ENCODE peak calls at places on chromosomes 7 and 10, in nine cellular contexts. L is body of pancreas, T is A549, A is activated B cell treated with CpG ODN at 0.5 μM for 24 hours, O is thoracic aorta, Z is AG09309, W is astrocyte of the spinal cord, R is endothelial cell of umbilical vein, Y is tibial nerve. B is an unnamed sample.
A peak's percentile ranks its signal among the peaks of the same experiment; 100 is the strongest.

GRCh38 chr10:43254881-43255643 is 11.8 kb downstream of the RASGEF1A start:
- DNase-seq in L (no peak), T (no peak), A (no peak), O (no peak), Z (no peak), W (no peak), R (no peak), Y (no peak), B (no peak)

GRCh38 chr7:98879989-98880337 is 1.6 kb downstream of the TRRAP start:
- DNase-seq in L (no peak), T (no peak), A (no peak), O (no peak), Z (no peak), W (no peak), R (no peak), Y (no peak), B (no peak)

GRCh38 chr7:120273476-120273975 is 551 bp downstream of the KCND2 start:
- DNase-seq in L (peak; percentile 22), T (no peak), A (no peak), O (no peak), Z (no peak), W (peak; percentile 16), R (peak; percentile 7), Y (no peak), B (peak; percentile 7)

GRCh38 chr10:30366351-30366750 is 17.3 kb upstream of the MTPAP start:
- DNase-seq in L (no peak), T (no peak), A (no peak), O (no peak), Z (no peak), W (no peak), R (no peak), Y (no peak), B (no peak)

GRCh38 chr10:4130685-4131084 is 345.7 kb upstream of the KLF6 start:
- DNase-seq in L (peak; percentile 28), T (no peak), A (no peak), O (no peak), Z (no peak), W (no peak), R (peak; percentile 75), Y (peak; percentile 25), B (peak; percentile 56)

GRCh38 chr10:47241256-47241655 is 58.7 kb upstream of the GDF10 start:
- DNase-seq in L (no peak), T (no peak), A (no peak), O (no peak), Z (no peak), W (no peak), R (no peak), Y (no peak), B (no peak)

GRCh38 chr7:64888561-64888900 is 14.5 kb upstream of the ZNF273 start:
- DNase-seq in L (no peak), T (no peak), A (no peak), O (no peak), Z (no peak), W (no peak), R (no peak), Y (no peak), B (no peak)

GRCh38 chr7:74101061-74101681 is 17.6 kb downstream of the LIMK1 start:
- DNase-seq in L (no peak), T (no peak), A (peak; percentile 60), O (no peak), Z (no peak), W (no peak), R (no peak), Y (no peak), B (no peak)

GRCh38 chr7:33853361-33854062 is 51.8 kb upstream of the BMPER start:
- DNase-seq in L (no peak), T (no peak), A (no peak), O (no peak), Z (peak; percentile 66), W (peak; percentile 89), R (no peak), Y (no peak), B (no peak)

GRCh38 chr7:107506683-107507339 is 37.0 kb downstream of the GPR22 start:
- DNase-seq in L (peak; percentile 79), T (no peak), A (no peak), O (no peak), Z (no peak), W (peak; percentile 5), R (peak; percentile 58), Y (peak; percentile 7), B (no peak)

GRCh38 chr7:106065560-106066500 is 46.3 kb downstream of the SYPL1 start:
- DNase-seq in L (no peak), T (no peak), A (no peak), O (no peak), Z (no peak), W (peak; percentile 44), R (no peak), Y (no peak), B (no peak)

GRCh38 chr7:136868496-136869005 is at the start of gene CHRM2:
- DNase-seq in L (no peak), T (no peak), A (no peak), O (no peak), Z (peak; percentile 29), W (peak; percentile 62), R (no peak), Y (no peak), B (peak; percentile 45)

GRCh38 chr7:132394283-132395003 is 181.8 kb downstream of the PLXNA4 start:
- DNase-seq in L (no peak), T (no peak), A (no peak), O (no peak), Z (no peak), W (no peak), R (no peak), Y (no peak), B (no peak)

GRCh38 chr10:51301644-51302043 is 227.4 kb downstream of the PRKG1 start:
- DNase-seq in L (no peak), T (no peak), A (no peak), O (no peak), Z (no peak), W (peak; percentile 5), R (peak; percentile 4), Y (no peak), B (no peak)

GRCh38 chr10:43585046-43585445 is 10.6 kb upstream of the ZNF239 start:
- DNase-seq in L (no peak), T (no peak), A (no peak), O (no peak), Z (no peak), W (no peak), R (no peak), Y (no peak), B (no peak)

GRCh38 chr7:143499246-143499645 is 21.6 kb downstream of the TAS2R41 start:
- DNase-seq in L (peak; percentile 23), T (no peak), A (no peak), O (no peak), Z (no peak), W (no peak), R (peak; percentile 97), Y (no peak), B (peak; percentile 53)
- TF ChIP-seq CTCF in L (no peak), T (no peak), A (no peak), O (no peak), Z (no peak), W (no peak), R (no peak), Y (no peak), B (no peak)

GRCh38 chr7:16420649-16421332 is 547 bp downstream of the CRPPA start:
- DNase-seq in L (peak; percentile 93), T (peak; percentile 76), A (peak; percentile 73), O (no peak), Z (peak; percentile 59), W (peak; percentile 89), R (peak; percentile 92), Y (peak; percentile 77), B (peak; percentile 82)
- TF ChIP-seq CTCF in L (peak; percentile 42), T (peak; percentile 10), A (no peak), O (peak; percentile 52), Z (peak; percentile 34), W (peak; percentile 30), R (no peak), Y (peak; percentile 50), B (no peak)

DNA sequence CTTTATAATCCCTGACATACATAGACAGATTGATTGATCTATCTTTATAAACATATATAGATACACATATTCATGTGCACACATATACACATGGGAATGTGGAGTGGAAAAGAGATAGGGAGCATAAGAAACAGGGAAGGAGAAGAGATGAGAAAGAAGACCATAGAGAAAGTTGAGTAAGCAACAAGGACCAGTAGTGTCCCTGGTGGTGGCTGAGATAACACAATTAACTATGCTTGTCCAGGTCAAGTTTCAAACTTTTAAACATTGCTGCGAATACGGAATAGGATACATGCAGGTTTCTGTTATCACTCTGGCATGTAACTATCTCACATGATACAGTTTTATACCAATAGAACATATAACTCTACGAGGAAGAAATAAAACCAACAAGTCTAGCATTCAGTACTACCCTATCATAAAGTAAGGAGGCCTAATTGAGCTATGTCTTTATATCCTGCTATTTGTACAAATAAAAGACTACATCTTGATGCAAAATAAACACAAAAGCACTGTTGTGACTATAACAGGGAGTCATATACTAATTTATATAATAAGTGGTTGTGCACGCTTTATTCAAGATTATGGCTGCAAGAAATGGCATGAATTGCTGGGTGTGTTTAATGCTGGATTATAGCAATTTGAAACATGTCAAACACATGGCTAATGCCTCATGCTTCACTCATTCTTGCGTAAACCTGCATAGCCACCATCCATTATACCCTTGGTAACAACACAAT is 8.0 kb downstream of the FOXP2 start:
- DNase-seq in L (no peak), T (no peak), A (no peak), O (no peak), Z (no peak), W (no peak), R (no peak), Y (no peak), B (no peak)
- TF ChIP-seq CTCF in L (peak; percentile 15), T (no peak), A (no peak), O (no peak), Z (peak; percentile 23), W (peak; percentile 36), R (no peak), Y (no peak), B (peak; percentile 25)

DNA sequence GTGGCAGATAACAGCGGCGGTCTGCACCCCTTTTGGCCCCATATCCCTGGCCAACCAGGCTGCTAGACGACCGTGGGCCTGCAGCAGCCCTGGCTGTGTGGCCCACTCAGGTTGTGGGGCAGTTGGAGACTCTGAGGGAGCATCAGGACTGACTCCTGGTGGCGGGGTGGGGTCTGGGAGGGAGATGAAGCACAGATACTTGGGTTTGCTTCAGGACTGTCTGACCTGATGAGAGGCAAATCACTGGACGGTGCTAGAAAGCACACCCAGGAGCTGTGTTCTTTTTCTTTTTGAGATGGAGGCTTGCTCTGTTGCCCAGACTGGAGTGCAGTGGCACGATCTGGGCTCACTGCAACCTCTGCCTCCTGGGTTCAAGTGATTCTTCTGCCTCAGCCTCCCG is 28.2 kb downstream of the BAMBI start:
- DNase-seq in L (no peak), T (no peak), A (no peak), O (no peak), Z (no peak), W (no peak), R (no peak), Y (no peak), B (no peak)
- TF ChIP-seq CTCF in L (no peak), T (no peak), A (no peak), O (no peak), Z (no peak), W (no peak), R (no peak), Y (no peak), B (no peak)

GRCh38 chr10:17805921-17806577 is 3.1 kb upstream of the MRC1 start:
- DNase-seq in L (peak; percentile 49), T (no peak), A (no peak), O (no peak), Z (no peak), W (no peak), R (no peak), Y (no peak), B (peak; percentile 40)
- TF ChIP-seq CTCF in L (no peak), T (peak; percentile 14), A (no peak), O (no peak), Z (no peak), W (no peak), R (no peak), Y (no peak), B (peak; percentile 35)

GRCh38 chr7:41685684-41686083 is 17.2 kb downstream of the INHBA start:
- DNase-seq in L (no peak), T (no peak), A (no peak), O (no peak), Z (no peak), W (peak; percentile 77), R (peak; percentile 76), Y (no peak), B (no peak)
- TF ChIP-seq CTCF in L (no peak), T (no peak), A (no peak), O (no peak), Z (no peak), W (no peak), R (no peak), Y (no peak), B (no peak)